ENCODE peak calls at places on chromosomes 4 and X, in ten cellular contexts. One of them, this sample, is unnamed.

GRCh38 chrX:131577999-131578734 is 34.3 kb downstream of the OR13H1 start:
- DNase-seq in EL: no peak
- DNase-seq in activated T-cell treated with anti-CD3 and anti-CD28 coated beads for 1 hour: no peak
- DNase-seq in retina: no peak
- DNase-seq in NCI-H1417 treated with DMSO at 0.1 percent for 48 hours: no peak
- DNase-seq in H7: no peak
- DNase-seq in cardiac fibroblast: no peak
- DNase-seq in IMR-90: no peak
- DNase-seq in NCI-H1694: no peak
- DNase-seq in T-cell: no peak
- DNase-seq in this sample: no peak

GRCh38 chr4:188372856-188373255 is 233.6 kb downstream of the TRIML1 start:
- DNase-seq in EL: no peak
- DNase-seq in activated T-cell treated with anti-CD3 and anti-CD28 coated beads for 1 hour: no peak
- DNase-seq in retina: no peak
- DNase-seq in NCI-H1417 treated with DMSO at 0.1 percent for 48 hours: no peak
- DNase-seq in H7: no peak
- DNase-seq in cardiac fibroblast: peak; percentile 79
- DNase-seq in IMR-90: peak; percentile 47
- DNase-seq in NCI-H1694: no peak
- DNase-seq in T-cell: no peak
- DNase-seq in this sample: no peak

GRCh38 chr4:99180367-99181169 is 36.5 kb upstream of the ADH4 start:
- DNase-seq in EL: peak; percentile 53
- DNase-seq in activated T-cell treated with anti-CD3 and anti-CD28 coated beads for 1 hour: no peak
- DNase-seq in retina: no peak
- DNase-seq in NCI-H1417 treated with DMSO at 0.1 percent for 48 hours: no peak
- DNase-seq in H7: no peak
- DNase-seq in cardiac fibroblast: peak; percentile 86
- DNase-seq in IMR-90: peak; percentile 83
- DNase-seq in NCI-H1694: no peak
- DNase-seq in T-cell: no peak
- DNase-seq in this sample: no peak

GRCh38 chr4:140705625-140706275 is 50.4 kb downstream of the TBC1D9 start:
- DNase-seq in EL: no peak
- DNase-seq in activated T-cell treated with anti-CD3 and anti-CD28 coated beads for 1 hour: no peak
- DNase-seq in retina: no peak
- DNase-seq in NCI-H1417 treated with DMSO at 0.1 percent for 48 hours: no peak
- DNase-seq in H7: no peak
- DNase-seq in cardiac fibroblast: no peak
- DNase-seq in IMR-90: no peak
- DNase-seq in NCI-H1694: no peak
- DNase-seq in T-cell: no peak
- DNase-seq in this sample: no peak

GRCh38 chrX:111254896-111255693 is 15.2 kb downstream of the CAPN6 start:
- DNase-seq in EL: peak; percentile 16
- DNase-seq in activated T-cell treated with anti-CD3 and anti-CD28 coated beads for 1 hour: no peak
- DNase-seq in retina: no peak
- DNase-seq in NCI-H1417 treated with DMSO at 0.1 percent for 48 hours: no peak
- DNase-seq in H7: no peak
- DNase-seq in cardiac fibroblast: no peak
- DNase-seq in IMR-90: no peak
- DNase-seq in NCI-H1694: no peak
- DNase-seq in T-cell: no peak
- DNase-seq in this sample: no peak

GRCh38 chrX:101219116-101219839 is at the start of gene DRP2:
- DNase-seq in EL: peak; percentile 41
- DNase-seq in activated T-cell treated with anti-CD3 and anti-CD28 coated beads for 1 hour: no peak
- DNase-seq in retina: no peak
- DNase-seq in NCI-H1417 treated with DMSO at 0.1 percent for 48 hours: no peak
- DNase-seq in H7: no peak
- DNase-seq in cardiac fibroblast: peak; percentile 69
- DNase-seq in IMR-90: peak; percentile 58
- DNase-seq in NCI-H1694: no peak
- DNase-seq in T-cell: no peak
- DNase-seq in this sample: no peak

GRCh38 chr4:15317246-15317645 is 110.6 kb upstream of the C1QTNF7 start:
- DNase-seq in EL: no peak
- DNase-seq in activated T-cell treated with anti-CD3 and anti-CD28 coated beads for 1 hour: no peak
- DNase-seq in retina: no peak
- DNase-seq in NCI-H1417 treated with DMSO at 0.1 percent for 48 hours: no peak
- DNase-seq in H7: no peak
- DNase-seq in cardiac fibroblast: no peak
- DNase-seq in IMR-90: peak; percentile 55
- DNase-seq in NCI-H1694: no peak
- DNase-seq in T-cell: no peak
- DNase-seq in this sample: no peak

GRCh38 chr4:17317526-17317925 is 194.4 kb downstream of the QDPR start:
- DNase-seq in EL: no peak
- DNase-seq in activated T-cell treated with anti-CD3 and anti-CD28 coated beads for 1 hour: no peak
- DNase-seq in retina: peak; percentile 23
- DNase-seq in NCI-H1417 treated with DMSO at 0.1 percent for 48 hours: no peak
- DNase-seq in H7: no peak
- DNase-seq in cardiac fibroblast: no peak
- DNase-seq in IMR-90: no peak
- DNase-seq in NCI-H1694: no peak
- DNase-seq in T-cell: no peak
- DNase-seq in this sample: no peak

GRCh38 chr4:45987858-45988257 is 136.0 kb downstream of the GABRG1 start:
- DNase-seq in EL: no peak
- DNase-seq in activated T-cell treated with anti-CD3 and anti-CD28 coated beads for 1 hour: no peak
- DNase-seq in retina: no peak
- DNase-seq in NCI-H1417 treated with DMSO at 0.1 percent for 48 hours: no peak
- DNase-seq in H7: no peak
- DNase-seq in cardiac fibroblast: no peak
- DNase-seq in IMR-90: no peak
- DNase-seq in NCI-H1694: no peak
- DNase-seq in T-cell: no peak
- DNase-seq in this sample: no peak

GRCh38 chr4:157664726-157665125 is 444.2 kb downstream of the GRIA2 start:
- DNase-seq in EL: peak; percentile 72
- DNase-seq in activated T-cell treated with anti-CD3 and anti-CD28 coated beads for 1 hour: no peak
- DNase-seq in retina: no peak
- DNase-seq in NCI-H1417 treated with DMSO at 0.1 percent for 48 hours: no peak
- DNase-seq in H7: no peak
- DNase-seq in cardiac fibroblast: peak; percentile 69
- DNase-seq in IMR-90: peak; percentile 12
- DNase-seq in NCI-H1694: no peak
- DNase-seq in T-cell: no peak
- DNase-seq in this sample: no peak

GRCh38 chr4:124884316-124884715 is 171.8 kb upstream of the ANKRD50 start:
- DNase-seq in EL: no peak
- DNase-seq in activated T-cell treated with anti-CD3 and anti-CD28 coated beads for 1 hour: no peak
- DNase-seq in retina: no peak
- DNase-seq in NCI-H1417 treated with DMSO at 0.1 percent for 48 hours: no peak
- DNase-seq in H7: no peak
- DNase-seq in cardiac fibroblast: no peak
- DNase-seq in IMR-90: no peak
- DNase-seq in NCI-H1694: no peak
- DNase-seq in T-cell: no peak
- DNase-seq in this sample: no peak

GRCh38 chr4:152885185-152885584 is 50.9 kb upstream of the FHDC1 start:
- DNase-seq in EL: no peak
- DNase-seq in activated T-cell treated with anti-CD3 and anti-CD28 coated beads for 1 hour: no peak
- DNase-seq in retina: no peak
- DNase-seq in NCI-H1417 treated with DMSO at 0.1 percent for 48 hours: no peak
- DNase-seq in H7: no peak
- DNase-seq in cardiac fibroblast: no peak
- DNase-seq in IMR-90: no peak
- DNase-seq in NCI-H1694: no peak
- DNase-seq in T-cell: no peak
- DNase-seq in this sample: no peak

GRCh38 chr4:94877973-94878372 is 120.2 kb downstream of the BMPR1B start:
- DNase-seq in EL: no peak
- DNase-seq in activated T-cell treated with anti-CD3 and anti-CD28 coated beads for 1 hour: no peak
- DNase-seq in retina: no peak
- DNase-seq in NCI-H1417 treated with DMSO at 0.1 percent for 48 hours: no peak
- DNase-seq in H7: no peak
- DNase-seq in cardiac fibroblast: peak; percentile 63
- DNase-seq in IMR-90: peak; percentile 66
- DNase-seq in NCI-H1694: no peak
- DNase-seq in T-cell: no peak
- DNase-seq in this sample: no peak

GRCh38 chr4:54233128-54233696 is 4.1 kb downstream of the PDGFRA start:
- DNase-seq in EL: peak; percentile 88
- DNase-seq in activated T-cell treated with anti-CD3 and anti-CD28 coated beads for 1 hour: peak; percentile 53
- DNase-seq in retina: peak; percentile 97
- DNase-seq in NCI-H1417 treated with DMSO at 0.1 percent for 48 hours: no peak
- DNase-seq in H7: peak; percentile 95
- DNase-seq in cardiac fibroblast: peak; percentile 89
- DNase-seq in IMR-90: peak; percentile 85
- DNase-seq in NCI-H1694: peak; percentile 26
- DNase-seq in T-cell: peak; percentile 50
- DNase-seq in this sample: peak; percentile 54

GRCh38 chr4:97987019-97987648 is 156.1 kb downstream of the STPG2 start:
- DNase-seq in EL: no peak
- DNase-seq in activated T-cell treated with anti-CD3 and anti-CD28 coated beads for 1 hour: no peak
- DNase-seq in retina: peak; percentile 31
- DNase-seq in NCI-H1417 treated with DMSO at 0.1 percent for 48 hours: no peak
- DNase-seq in H7: peak; percentile 28
- DNase-seq in cardiac fibroblast: peak; percentile 57
- DNase-seq in IMR-90: no peak
- DNase-seq in NCI-H1694: no peak
- DNase-seq in T-cell: no peak
- DNase-seq in this sample: no peak

GRCh38 chr4:87092389-87093141 is 127.9 kb downstream of the KLHL8 start:
- DNase-seq in EL: peak; percentile 84
- DNase-seq in activated T-cell treated with anti-CD3 and anti-CD28 coated beads for 1 hour: no peak
- DNase-seq in retina: no peak
- DNase-seq in NCI-H1417 treated with DMSO at 0.1 percent for 48 hours: no peak
- DNase-seq in H7: no peak
- DNase-seq in cardiac fibroblast: peak; percentile 93
- DNase-seq in IMR-90: peak; percentile 91
- DNase-seq in NCI-H1694: peak; percentile 3
- DNase-seq in T-cell: no peak
- DNase-seq in this sample: no peak

GRCh38 chrX:132023117-132023895 is at the start of gene STK26:
- DNase-seq in EL: peak; percentile 32
- DNase-seq in activated T-cell treated with anti-CD3 and anti-CD28 coated beads for 1 hour: peak; percentile 51
- DNase-seq in retina: peak; percentile 75
- DNase-seq in NCI-H1417 treated with DMSO at 0.1 percent for 48 hours: no peak
- DNase-seq in H7: peak; percentile 92
- DNase-seq in cardiac fibroblast: peak; percentile 67
- DNase-seq in IMR-90: no peak
- DNase-seq in NCI-H1694: peak; percentile 70
- DNase-seq in T-cell: peak; percentile 66
- DNase-seq in this sample: peak; percentile 63

GRCh38 chr4:24850669-24851068 is 55.3 kb downstream of the SOD3 start:
- DNase-seq in EL: peak; percentile 81
- DNase-seq in activated T-cell treated with anti-CD3 and anti-CD28 coated beads for 1 hour: no peak
- DNase-seq in retina: no peak
- DNase-seq in NCI-H1417 treated with DMSO at 0.1 percent for 48 hours: no peak
- DNase-seq in H7: no peak
- DNase-seq in cardiac fibroblast: peak; percentile 86
- DNase-seq in IMR-90: peak; percentile 94
- DNase-seq in NCI-H1694: no peak
- DNase-seq in T-cell: no peak
- DNase-seq in this sample: no peak